ENCODE peak calls at places on chromosomes 2 and 18, in four cellular contexts. One of them, this sample, is unnamed.
A peak's percentile ranks its signal among the peaks of the same experiment; 100 is the strongest.

GRCh38 chr2:240164586-240164985 is 24.1 kb upstream of the OTOS start:
- DNase-seq in mammary epithelial cell: no peak
- DNase-seq in lung microvascular endothelial cell: no peak
- DNase-seq in nephron progenitor cell: no peak
- DNase-seq in this sample: no peak

GRCh38 chr18:41338341-41338740 is 616.7 kb upstream of the PIK3C3 start:
- DNase-seq in mammary epithelial cell: no peak
- DNase-seq in lung microvascular endothelial cell: no peak
- DNase-seq in nephron progenitor cell: no peak
- DNase-seq in this sample: no peak

GRCh38 chr2:8573234-8573941 is 108.5 kb upstream of the ID2 start:
- DNase-seq in mammary epithelial cell: no peak
- DNase-seq in lung microvascular endothelial cell: no peak
- DNase-seq in nephron progenitor cell: no peak
- DNase-seq in this sample: no peak

GRCh38 chr18:48541026-48541746 is 2.4 kb downstream of the CTIF start:
- DNase-seq in mammary epithelial cell: peak; percentile 80
- DNase-seq in lung microvascular endothelial cell: peak; percentile 78
- DNase-seq in nephron progenitor cell: peak; percentile 75
- DNase-seq in this sample: peak; percentile 65

GRCh38 chr2:118059919-118060478 is 28.3 kb upstream of the INSIG2 start:
- DNase-seq in mammary epithelial cell: peak; percentile 89
- DNase-seq in lung microvascular endothelial cell: peak; percentile 6
- DNase-seq in nephron progenitor cell: no peak
- DNase-seq in this sample: no peak

GRCh38 chr2:12742891-12743290 is 26.2 kb downstream of the TRIB2 start:
- DNase-seq in mammary epithelial cell: no peak
- DNase-seq in lung microvascular endothelial cell: no peak
- DNase-seq in nephron progenitor cell: no peak
- DNase-seq in this sample: no peak

GRCh38 chr2:188292446-188293239 is 969 bp downstream of the GULP1 start:
- DNase-seq in mammary epithelial cell: peak; percentile 78
- DNase-seq in lung microvascular endothelial cell: peak; percentile 90
- DNase-seq in nephron progenitor cell: peak; percentile 77
- DNase-seq in this sample: peak; percentile 91

GRCh38 chr2:168212167-168212566 is 35.2 kb downstream of the STK39 start:
- DNase-seq in mammary epithelial cell: no peak
- DNase-seq in lung microvascular endothelial cell: no peak
- DNase-seq in nephron progenitor cell: no peak
- DNase-seq in this sample: no peak

GRCh38 chr2:68169308-68169707 is 11.6 kb downstream of the PNO1 start:
- DNase-seq in mammary epithelial cell: no peak
- DNase-seq in lung microvascular endothelial cell: no peak
- DNase-seq in nephron progenitor cell: no peak
- DNase-seq in this sample: no peak

GRCh38 chr2:240522406-240522805 is 35.4 kb downstream of the ANKMY1 start:
- DNase-seq in mammary epithelial cell: no peak
- DNase-seq in lung microvascular endothelial cell: no peak
- DNase-seq in nephron progenitor cell: no peak
- DNase-seq in this sample: no peak

GRCh38 chr18:35345460-35345921 is 1.3 kb upstream of the ZNF24 start:
- DNase-seq in mammary epithelial cell: no peak
- DNase-seq in lung microvascular endothelial cell: no peak
- DNase-seq in nephron progenitor cell: peak; percentile 28
- DNase-seq in this sample: peak; percentile 6

GRCh38 chr2:27915874-27916273 is 25.3 kb downstream of the BABAM2 start:
- DNase-seq in mammary epithelial cell: no peak
- DNase-seq in lung microvascular endothelial cell: no peak
- DNase-seq in nephron progenitor cell: no peak
- DNase-seq in this sample: peak; percentile 63

GRCh38 chr2:200585730-200586643 is at the start of gene AOX1:
- DNase-seq in mammary epithelial cell: peak; percentile 30
- DNase-seq in lung microvascular endothelial cell: peak; percentile 31
- DNase-seq in nephron progenitor cell: peak; percentile 57
- DNase-seq in this sample: peak; percentile 53

GRCh38 chr2:162926501-162926900 is 87.9 kb upstream of the KCNH7 start:
- DNase-seq in mammary epithelial cell: peak; percentile 97
- DNase-seq in lung microvascular endothelial cell: no peak
- DNase-seq in nephron progenitor cell: no peak
- DNase-seq in this sample: no peak

GRCh38 chr2:43462866-43463641 is 132.8 kb downstream of the THADA start:
- DNase-seq in mammary epithelial cell: no peak
- DNase-seq in lung microvascular endothelial cell: no peak
- DNase-seq in nephron progenitor cell: no peak
- DNase-seq in this sample: peak; percentile 35

GRCh38 chr2:65686928-65687521 is 254.6 kb upstream of the SPRED2 start:
- DNase-seq in mammary epithelial cell: no peak
- DNase-seq in lung microvascular endothelial cell: no peak
- DNase-seq in nephron progenitor cell: no peak
- DNase-seq in this sample: no peak

GRCh38 chr2:220315098-220315785 is 687.8 kb downstream of the SLC4A3 start:
- DNase-seq in mammary epithelial cell: no peak
- DNase-seq in lung microvascular endothelial cell: no peak
- DNase-seq in nephron progenitor cell: no peak
- DNase-seq in this sample: no peak

GRCh38 chr18:6757966-6758365 is 28.4 kb downstream of the ARHGAP28 start:
- DNase-seq in mammary epithelial cell: no peak
- DNase-seq in lung microvascular endothelial cell: no peak
- DNase-seq in nephron progenitor cell: no peak
- DNase-seq in this sample: no peak

GRCh38 chr2:70960833-70961647 is 17.4 kb upstream of the ANKRD53 start:
- DNase-seq in mammary epithelial cell: no peak
- DNase-seq in lung microvascular endothelial cell: no peak
- DNase-seq in nephron progenitor cell: no peak
- DNase-seq in this sample: no peak

GRCh38 chr2:171523969-171524401 is 1.7 kb downstream of the CYBRD1 start:
- DNase-seq in mammary epithelial cell: peak; percentile 59
- DNase-seq in lung microvascular endothelial cell: peak; percentile 15
- DNase-seq in nephron progenitor cell: no peak
- DNase-seq in this sample: no peak

GRCh38 chr18:25896178-25896780 is 194.1 kb downstream of the SS18 start:
- DNase-seq in mammary epithelial cell: peak; percentile 33
- DNase-seq in lung microvascular endothelial cell: peak; percentile 53
- DNase-seq in nephron progenitor cell: peak; percentile 33
- DNase-seq in this sample: peak; percentile 62

GRCh38 chr2:138712212-138712979 is 67.8 kb downstream of the NXPH2 start:
- DNase-seq in mammary epithelial cell: no peak
- DNase-seq in lung microvascular endothelial cell: peak; percentile 15
- DNase-seq in nephron progenitor cell: no peak
- DNase-seq in this sample: no peak

GRCh38 chr2:162221064-162221463 is 22.2 kb downstream of the FAP start:
- DNase-seq in mammary epithelial cell: peak; percentile 37
- DNase-seq in lung microvascular endothelial cell: peak; percentile 69
- DNase-seq in nephron progenitor cell: peak; percentile 73
- DNase-seq in this sample: peak; percentile 71

GRCh38 chr18:11512096-11513030 is 97.0 kb upstream of the SLC35G4 start:
- DNase-seq in mammary epithelial cell: peak; percentile 51
- DNase-seq in lung microvascular endothelial cell: peak; percentile 15
- DNase-seq in nephron progenitor cell: no peak
- DNase-seq in this sample: no peak

GRCh38 chr2:26840937-26841610 is 6.9 kb upstream of the DPYSL5 start:
- DNase-seq in mammary epithelial cell: peak; percentile 16
- DNase-seq in lung microvascular endothelial cell: no peak
- DNase-seq in nephron progenitor cell: no peak
- DNase-seq in this sample: no peak

GRCh38 chr2:75493230-75493629 is 67.5 kb downstream of the EVA1A start:
- DNase-seq in mammary epithelial cell: no peak
- DNase-seq in lung microvascular endothelial cell: no peak
- DNase-seq in nephron progenitor cell: no peak
- DNase-seq in this sample: no peak

GRCh38 chr18:55833543-55833942 is 245.6 kb upstream of the TCF4 start:
- DNase-seq in mammary epithelial cell: peak; percentile 96
- DNase-seq in lung microvascular endothelial cell: peak; percentile 64
- DNase-seq in nephron progenitor cell: no peak
- DNase-seq in this sample: no peak

GRCh38 chr18:26657618-26658581 is 109.5 kb upstream of the KCTD1 start:
- DNase-seq in mammary epithelial cell: no peak
- DNase-seq in lung microvascular endothelial cell: no peak
- DNase-seq in nephron progenitor cell: no peak
- DNase-seq in this sample: no peak

GRCh38 chr18:12394428-12394827 is 13.3 kb upstream of the PRELID3A start:
- DNase-seq in mammary epithelial cell: no peak
- DNase-seq in lung microvascular endothelial cell: peak; percentile 38
- DNase-seq in nephron progenitor cell: no peak
- DNase-seq in this sample: peak; percentile 26

GRCh38 chr2:239930871-239931771 is 94.0 kb downstream of the NDUFA10 start:
- DNase-seq in mammary epithelial cell: no peak
- DNase-seq in lung microvascular endothelial cell: no peak
- DNase-seq in nephron progenitor cell: no peak
- DNase-seq in this sample: no peak

GRCh38 chr2:143347303-143347702 is 218.1 kb downstream of the ARHGAP15 start:
- DNase-seq in mammary epithelial cell: no peak
- DNase-seq in lung microvascular endothelial cell: no peak
- DNase-seq in nephron progenitor cell: no peak
- DNase-seq in this sample: no peak

GRCh38 chr2:231058761-231059550 is 2.3 kb downstream of the PSMD1 start:
- DNase-seq in mammary epithelial cell: peak; percentile 62
- DNase-seq in lung microvascular endothelial cell: peak; percentile 50
- DNase-seq in nephron progenitor cell: no peak
- DNase-seq in this sample: no peak

GRCh38 chr2:165114345-165114943 is 89.4 kb downstream of the SCN3A start:
- DNase-seq in mammary epithelial cell: peak; percentile 72
- DNase-seq in lung microvascular endothelial cell: peak; percentile 1
- DNase-seq in nephron progenitor cell: no peak
- DNase-seq in this sample: no peak

GRCh38 chr2:141959941-141960340 is 170.9 kb downstream of the LRP1B start:
- DNase-seq in mammary epithelial cell: no peak
- DNase-seq in lung microvascular endothelial cell: no peak
- DNase-seq in nephron progenitor cell: no peak
- DNase-seq in this sample: no peak

GRCh38 chr2:205822578-205822977 is 140.3 kb downstream of the NRP2 start:
- DNase-seq in mammary epithelial cell: peak; percentile 75
- DNase-seq in lung microvascular endothelial cell: no peak
- DNase-seq in nephron progenitor cell: no peak
- DNase-seq in this sample: no peak

GRCh38 chr2:237364655-237365054 is 49.3 kb downstream of the COL6A3 start:
- DNase-seq in mammary epithelial cell: no peak
- DNase-seq in lung microvascular endothelial cell: no peak
- DNase-seq in nephron progenitor cell: no peak
- DNase-seq in this sample: no peak

GRCh38 chr18:24868760-24869237 is 408.4 kb downstream of the HRH4 start:
- DNase-seq in mammary epithelial cell: peak; percentile 57
- DNase-seq in lung microvascular endothelial cell: no peak
- DNase-seq in nephron progenitor cell: no peak
- DNase-seq in this sample: peak; percentile 61

This sample was measured in endothelial cell of umbilical vein.